ENCODE peak calls at places on chromosomes 5 and 9, in ten cellular contexts. One of them, this sample, is unnamed.

GRCh38 chr5:150559701-150560100 is 51.8 kb downstream of the NDST1 start:
- DNase-seq in stimulated activated CD4-positive, alpha-beta T cell treated with anti-CD3 and anti-CD28 coated beads, Interleukin-12 subunit alpha, Interleukin-12 subunit beta, amount 100 ng/mL, for 4 hours: no peak
- DNase-seq in midbrain: no peak
- DNase-seq in left cardiac atrium: no peak
- DNase-seq in astrocyte of the spinal cord: peak
- DNase-seq in T-helper 2 cell: no peak
- DNase-seq in GM19239: no peak
- DNase-seq in activated CD4-positive, alpha-beta T cell treated with anti-CD3 and anti-CD28 coated beads, Interleukin-2, amount 50 U/mL, for 1 hour: no peak
- DNase-seq in RPMI7951: no peak
- DNase-seq in activated T-helper 2 cell treated with anti-CD3 and anti-CD28 coated beads, Interferon-gamma antibody, Interleukin-2, Interleukin-4, amounts not matched to agents 10 μg/mL and 5 μg/mL and 100 μg/mL, durations not matched to agents 14 hours and 24 hours and 36 hours: no peak
- DNase-seq in this sample: no peak

GRCh38 chr5:92508271-92508670 is 1072.7 kb downstream of the NR2F1-AS1 start:
- DNase-seq in stimulated activated CD4-positive, alpha-beta T cell treated with anti-CD3 and anti-CD28 coated beads, Interleukin-12 subunit alpha, Interleukin-12 subunit beta, amount 100 ng/mL, for 4 hours: no peak
- DNase-seq in midbrain: no peak
- DNase-seq in left cardiac atrium: no peak
- DNase-seq in astrocyte of the spinal cord: no peak
- DNase-seq in T-helper 2 cell: no peak
- DNase-seq in GM19239: no peak
- DNase-seq in activated CD4-positive, alpha-beta T cell treated with anti-CD3 and anti-CD28 coated beads, Interleukin-2, amount 50 U/mL, for 1 hour: no peak
- DNase-seq in RPMI7951: no peak
- DNase-seq in activated T-helper 2 cell treated with anti-CD3 and anti-CD28 coated beads, Interferon-gamma antibody, Interleukin-2, Interleukin-4, amounts not matched to agents 10 μg/mL and 5 μg/mL and 100 μg/mL, durations not matched to agents 14 hours and 24 hours and 36 hours: no peak
- DNase-seq in this sample: no peak

GRCh38 chr9:91716815-91717214 is 233.2 kb downstream of the ROR2 start:
- DNase-seq in stimulated activated CD4-positive, alpha-beta T cell treated with anti-CD3 and anti-CD28 coated beads, Interleukin-12 subunit alpha, Interleukin-12 subunit beta, amount 100 ng/mL, for 4 hours: no peak
- DNase-seq in midbrain: no peak
- DNase-seq in left cardiac atrium: no peak
- DNase-seq in astrocyte of the spinal cord: no peak
- DNase-seq in T-helper 2 cell: no peak
- DNase-seq in GM19239: no peak
- DNase-seq in activated CD4-positive, alpha-beta T cell treated with anti-CD3 and anti-CD28 coated beads, Interleukin-2, amount 50 U/mL, for 1 hour: no peak
- DNase-seq in RPMI7951: no peak
- DNase-seq in activated T-helper 2 cell treated with anti-CD3 and anti-CD28 coated beads, Interferon-gamma antibody, Interleukin-2, Interleukin-4, amounts not matched to agents 10 μg/mL and 5 μg/mL and 100 μg/mL, durations not matched to agents 14 hours and 24 hours and 36 hours: no peak
- DNase-seq in this sample: no peak

GRCh38 chr5:149371296-149371962 is 7.7 kb downstream of the IL17B start:
- DNase-seq in stimulated activated CD4-positive, alpha-beta T cell treated with anti-CD3 and anti-CD28 coated beads, Interleukin-12 subunit alpha, Interleukin-12 subunit beta, amount 100 ng/mL, for 4 hours: peak
- DNase-seq in midbrain: peak
- DNase-seq in left cardiac atrium: peak
- DNase-seq in astrocyte of the spinal cord: peak
- DNase-seq in T-helper 2 cell: peak
- DNase-seq in GM19239: peak
- DNase-seq in activated CD4-positive, alpha-beta T cell treated with anti-CD3 and anti-CD28 coated beads, Interleukin-2, amount 50 U/mL, for 1 hour: peak
- DNase-seq in RPMI7951: peak
- DNase-seq in activated T-helper 2 cell treated with anti-CD3 and anti-CD28 coated beads, Interferon-gamma antibody, Interleukin-2, Interleukin-4, amounts not matched to agents 10 μg/mL and 5 μg/mL and 100 μg/mL, durations not matched to agents 14 hours and 24 hours and 36 hours: peak
- DNase-seq in this sample: peak

GRCh38 chr9:79430599-79430998 is 141.2 kb upstream of the TLE4 start:
- DNase-seq in stimulated activated CD4-positive, alpha-beta T cell treated with anti-CD3 and anti-CD28 coated beads, Interleukin-12 subunit alpha, Interleukin-12 subunit beta, amount 100 ng/mL, for 4 hours: no peak
- DNase-seq in midbrain: no peak
- DNase-seq in left cardiac atrium: no peak
- DNase-seq in astrocyte of the spinal cord: no peak
- DNase-seq in T-helper 2 cell: no peak
- DNase-seq in GM19239: no peak
- DNase-seq in activated CD4-positive, alpha-beta T cell treated with anti-CD3 and anti-CD28 coated beads, Interleukin-2, amount 50 U/mL, for 1 hour: no peak
- DNase-seq in RPMI7951: no peak
- DNase-seq in activated T-helper 2 cell treated with anti-CD3 and anti-CD28 coated beads, Interferon-gamma antibody, Interleukin-2, Interleukin-4, amounts not matched to agents 10 μg/mL and 5 μg/mL and 100 μg/mL, durations not matched to agents 14 hours and 24 hours and 36 hours: no peak
- DNase-seq in this sample: no peak

GRCh38 chr9:111965566-111966019 is 69.0 kb downstream of the UGCG start:
- DNase-seq in stimulated activated CD4-positive, alpha-beta T cell treated with anti-CD3 and anti-CD28 coated beads, Interleukin-12 subunit alpha, Interleukin-12 subunit beta, amount 100 ng/mL, for 4 hours: no peak
- DNase-seq in midbrain: no peak
- DNase-seq in left cardiac atrium: no peak
- DNase-seq in astrocyte of the spinal cord: peak
- DNase-seq in T-helper 2 cell: no peak
- DNase-seq in GM19239: no peak
- DNase-seq in activated CD4-positive, alpha-beta T cell treated with anti-CD3 and anti-CD28 coated beads, Interleukin-2, amount 50 U/mL, for 1 hour: no peak
- DNase-seq in RPMI7951: peak
- DNase-seq in activated T-helper 2 cell treated with anti-CD3 and anti-CD28 coated beads, Interferon-gamma antibody, Interleukin-2, Interleukin-4, amounts not matched to agents 10 μg/mL and 5 μg/mL and 100 μg/mL, durations not matched to agents 14 hours and 24 hours and 36 hours: no peak
- DNase-seq in this sample: no peak

GRCh38 chr5:150590979-150591411 is 49.5 kb upstream of the SYNPO start:
- DNase-seq in stimulated activated CD4-positive, alpha-beta T cell treated with anti-CD3 and anti-CD28 coated beads, Interleukin-12 subunit alpha, Interleukin-12 subunit beta, amount 100 ng/mL, for 4 hours: no peak
- DNase-seq in midbrain: peak
- DNase-seq in left cardiac atrium: peak
- DNase-seq in astrocyte of the spinal cord: no peak
- DNase-seq in T-helper 2 cell: no peak
- DNase-seq in GM19239: no peak
- DNase-seq in activated CD4-positive, alpha-beta T cell treated with anti-CD3 and anti-CD28 coated beads, Interleukin-2, amount 50 U/mL, for 1 hour: no peak
- DNase-seq in RPMI7951: no peak
- DNase-seq in activated T-helper 2 cell treated with anti-CD3 and anti-CD28 coated beads, Interferon-gamma antibody, Interleukin-2, Interleukin-4, amounts not matched to agents 10 μg/mL and 5 μg/mL and 100 μg/mL, durations not matched to agents 14 hours and 24 hours and 36 hours: no peak
- DNase-seq in this sample: no peak

GRCh38 chr5:137497396-137498290 is 1.5 kb downstream of the SPOCK1 start:
- DNase-seq in stimulated activated CD4-positive, alpha-beta T cell treated with anti-CD3 and anti-CD28 coated beads, Interleukin-12 subunit alpha, Interleukin-12 subunit beta, amount 100 ng/mL, for 4 hours: no peak
- DNase-seq in midbrain: peak
- DNase-seq in left cardiac atrium: no peak
- DNase-seq in astrocyte of the spinal cord: no peak
- DNase-seq in T-helper 2 cell: no peak
- DNase-seq in GM19239: no peak
- DNase-seq in activated CD4-positive, alpha-beta T cell treated with anti-CD3 and anti-CD28 coated beads, Interleukin-2, amount 50 U/mL, for 1 hour: no peak
- DNase-seq in RPMI7951: peak
- DNase-seq in activated T-helper 2 cell treated with anti-CD3 and anti-CD28 coated beads, Interferon-gamma antibody, Interleukin-2, Interleukin-4, amounts not matched to agents 10 μg/mL and 5 μg/mL and 100 μg/mL, durations not matched to agents 14 hours and 24 hours and 36 hours: no peak
- DNase-seq in this sample: no peak

GRCh38 chr9:10252174-10252573 is 360.6 kb downstream of the PTPRD start:
- DNase-seq in stimulated activated CD4-positive, alpha-beta T cell treated with anti-CD3 and anti-CD28 coated beads, Interleukin-12 subunit alpha, Interleukin-12 subunit beta, amount 100 ng/mL, for 4 hours: no peak
- DNase-seq in midbrain: no peak
- DNase-seq in left cardiac atrium: peak
- DNase-seq in astrocyte of the spinal cord: no peak
- DNase-seq in T-helper 2 cell: no peak
- DNase-seq in GM19239: no peak
- DNase-seq in activated CD4-positive, alpha-beta T cell treated with anti-CD3 and anti-CD28 coated beads, Interleukin-2, amount 50 U/mL, for 1 hour: no peak
- DNase-seq in RPMI7951: no peak
- DNase-seq in activated T-helper 2 cell treated with anti-CD3 and anti-CD28 coated beads, Interferon-gamma antibody, Interleukin-2, Interleukin-4, amounts not matched to agents 10 μg/mL and 5 μg/mL and 100 μg/mL, durations not matched to agents 14 hours and 24 hours and 36 hours: no peak
- DNase-seq in this sample: no peak

GRCh38 chr5:394671-395155 is 48.3 kb upstream of the EXOC3 start:
- DNase-seq in stimulated activated CD4-positive, alpha-beta T cell treated with anti-CD3 and anti-CD28 coated beads, Interleukin-12 subunit alpha, Interleukin-12 subunit beta, amount 100 ng/mL, for 4 hours: no peak
- DNase-seq in midbrain: no peak
- DNase-seq in left cardiac atrium: peak
- DNase-seq in astrocyte of the spinal cord: no peak
- DNase-seq in T-helper 2 cell: no peak
- DNase-seq in GM19239: no peak
- DNase-seq in activated CD4-positive, alpha-beta T cell treated with anti-CD3 and anti-CD28 coated beads, Interleukin-2, amount 50 U/mL, for 1 hour: no peak
- DNase-seq in RPMI7951: no peak
- DNase-seq in activated T-helper 2 cell treated with anti-CD3 and anti-CD28 coated beads, Interferon-gamma antibody, Interleukin-2, Interleukin-4, amounts not matched to agents 10 μg/mL and 5 μg/mL and 100 μg/mL, durations not matched to agents 14 hours and 24 hours and 36 hours: no peak
- DNase-seq in this sample: no peak

GRCh38 chr9:21030389-21031035 is 928 bp downstream of the HACD4 start:
- DNase-seq in stimulated activated CD4-positive, alpha-beta T cell treated with anti-CD3 and anti-CD28 coated beads, Interleukin-12 subunit alpha, Interleukin-12 subunit beta, amount 100 ng/mL, for 4 hours: no peak
- DNase-seq in midbrain: no peak
- DNase-seq in left cardiac atrium: no peak
- DNase-seq in astrocyte of the spinal cord: peak
- DNase-seq in T-helper 2 cell: no peak
- DNase-seq in GM19239: peak
- DNase-seq in activated CD4-positive, alpha-beta T cell treated with anti-CD3 and anti-CD28 coated beads, Interleukin-2, amount 50 U/mL, for 1 hour: no peak
- DNase-seq in RPMI7951: peak
- DNase-seq in activated T-helper 2 cell treated with anti-CD3 and anti-CD28 coated beads, Interferon-gamma antibody, Interleukin-2, Interleukin-4, amounts not matched to agents 10 μg/mL and 5 μg/mL and 100 μg/mL, durations not matched to agents 14 hours and 24 hours and 36 hours: peak
- DNase-seq in this sample: peak

GRCh38 chr5:151026088-151026487 is 5.7 kb downstream of the GPX3 start:
- DNase-seq in stimulated activated CD4-positive, alpha-beta T cell treated with anti-CD3 and anti-CD28 coated beads, Interleukin-12 subunit alpha, Interleukin-12 subunit beta, amount 100 ng/mL, for 4 hours: no peak
- DNase-seq in midbrain: no peak
- DNase-seq in left cardiac atrium: peak
- DNase-seq in astrocyte of the spinal cord: no peak
- DNase-seq in T-helper 2 cell: no peak
- DNase-seq in GM19239: no peak
- DNase-seq in activated CD4-positive, alpha-beta T cell treated with anti-CD3 and anti-CD28 coated beads, Interleukin-2, amount 50 U/mL, for 1 hour: no peak
- DNase-seq in RPMI7951: no peak
- DNase-seq in activated T-helper 2 cell treated with anti-CD3 and anti-CD28 coated beads, Interferon-gamma antibody, Interleukin-2, Interleukin-4, amounts not matched to agents 10 μg/mL and 5 μg/mL and 100 μg/mL, durations not matched to agents 14 hours and 24 hours and 36 hours: no peak
- DNase-seq in this sample: no peak

GRCh38 chr9:128191406-128192046 is at the start of gene CIZ1:
- DNase-seq in stimulated activated CD4-positive, alpha-beta T cell treated with anti-CD3 and anti-CD28 coated beads, Interleukin-12 subunit alpha, Interleukin-12 subunit beta, amount 100 ng/mL, for 4 hours: peak
- DNase-seq in midbrain: peak
- DNase-seq in left cardiac atrium: peak
- DNase-seq in astrocyte of the spinal cord: peak
- DNase-seq in T-helper 2 cell: peak
- DNase-seq in GM19239: peak
- DNase-seq in activated CD4-positive, alpha-beta T cell treated with anti-CD3 and anti-CD28 coated beads, Interleukin-2, amount 50 U/mL, for 1 hour: peak
- DNase-seq in RPMI7951: peak
- DNase-seq in activated T-helper 2 cell treated with anti-CD3 and anti-CD28 coated beads, Interferon-gamma antibody, Interleukin-2, Interleukin-4, amounts not matched to agents 10 μg/mL and 5 μg/mL and 100 μg/mL, durations not matched to agents 14 hours and 24 hours and 36 hours: peak
- DNase-seq in this sample: peak

GRCh38 chr9:116155700-116156045 is 2.1 kb downstream of the PAPPA start:
- DNase-seq in stimulated activated CD4-positive, alpha-beta T cell treated with anti-CD3 and anti-CD28 coated beads, Interleukin-12 subunit alpha, Interleukin-12 subunit beta, amount 100 ng/mL, for 4 hours: no peak
- DNase-seq in midbrain: peak
- DNase-seq in left cardiac atrium: no peak
- DNase-seq in astrocyte of the spinal cord: peak
- DNase-seq in T-helper 2 cell: no peak
- DNase-seq in GM19239: no peak
- DNase-seq in activated CD4-positive, alpha-beta T cell treated with anti-CD3 and anti-CD28 coated beads, Interleukin-2, amount 50 U/mL, for 1 hour: no peak
- DNase-seq in RPMI7951: no peak
- DNase-seq in activated T-helper 2 cell treated with anti-CD3 and anti-CD28 coated beads, Interferon-gamma antibody, Interleukin-2, Interleukin-4, amounts not matched to agents 10 μg/mL and 5 μg/mL and 100 μg/mL, durations not matched to agents 14 hours and 24 hours and 36 hours: no peak
- DNase-seq in this sample: no peak

GRCh38 chr5:179818746-179819295 is 1.9 kb upstream of the SQSTM1 start:
- DNase-seq in stimulated activated CD4-positive, alpha-beta T cell treated with anti-CD3 and anti-CD28 coated beads, Interleukin-12 subunit alpha, Interleukin-12 subunit beta, amount 100 ng/mL, for 4 hours: peak
- DNase-seq in midbrain: peak
- DNase-seq in left cardiac atrium: peak
- DNase-seq in astrocyte of the spinal cord: peak
- DNase-seq in T-helper 2 cell: peak
- DNase-seq in GM19239: peak
- DNase-seq in activated CD4-positive, alpha-beta T cell treated with anti-CD3 and anti-CD28 coated beads, Interleukin-2, amount 50 U/mL, for 1 hour: peak
- DNase-seq in RPMI7951: peak
- DNase-seq in activated T-helper 2 cell treated with anti-CD3 and anti-CD28 coated beads, Interferon-gamma antibody, Interleukin-2, Interleukin-4, amounts not matched to agents 10 μg/mL and 5 μg/mL and 100 μg/mL, durations not matched to agents 14 hours and 24 hours and 36 hours: peak
- DNase-seq in this sample: peak

GRCh38 chr5:144468542-144468941 is 297.9 kb downstream of the KCTD16 start:
- DNase-seq in stimulated activated CD4-positive, alpha-beta T cell treated with anti-CD3 and anti-CD28 coated beads, Interleukin-12 subunit alpha, Interleukin-12 subunit beta, amount 100 ng/mL, for 4 hours: no peak
- DNase-seq in midbrain: no peak
- DNase-seq in left cardiac atrium: no peak
- DNase-seq in astrocyte of the spinal cord: peak
- DNase-seq in T-helper 2 cell: no peak
- DNase-seq in GM19239: no peak
- DNase-seq in activated CD4-positive, alpha-beta T cell treated with anti-CD3 and anti-CD28 coated beads, Interleukin-2, amount 50 U/mL, for 1 hour: no peak
- DNase-seq in RPMI7951: no peak
- DNase-seq in activated T-helper 2 cell treated with anti-CD3 and anti-CD28 coated beads, Interferon-gamma antibody, Interleukin-2, Interleukin-4, amounts not matched to agents 10 μg/mL and 5 μg/mL and 100 μg/mL, durations not matched to agents 14 hours and 24 hours and 36 hours: no peak
- DNase-seq in this sample: no peak

GRCh38 chr9:14880951-14881465 is 29.2 kb downstream of the FREM1 start:
- DNase-seq in stimulated activated CD4-positive, alpha-beta T cell treated with anti-CD3 and anti-CD28 coated beads, Interleukin-12 subunit alpha, Interleukin-12 subunit beta, amount 100 ng/mL, for 4 hours: no peak
- DNase-seq in midbrain: no peak
- DNase-seq in left cardiac atrium: no peak
- DNase-seq in astrocyte of the spinal cord: no peak
- DNase-seq in T-helper 2 cell: no peak
- DNase-seq in GM19239: no peak
- DNase-seq in activated CD4-positive, alpha-beta T cell treated with anti-CD3 and anti-CD28 coated beads, Interleukin-2, amount 50 U/mL, for 1 hour: no peak
- DNase-seq in RPMI7951: no peak
- DNase-seq in activated T-helper 2 cell treated with anti-CD3 and anti-CD28 coated beads, Interferon-gamma antibody, Interleukin-2, Interleukin-4, amounts not matched to agents 10 μg/mL and 5 μg/mL and 100 μg/mL, durations not matched to agents 14 hours and 24 hours and 36 hours: no peak
- DNase-seq in this sample: no peak

GRCh38 chr9:70865471-70865870 is 255.9 kb downstream of the TRPM3 start:
- DNase-seq in stimulated activated CD4-positive, alpha-beta T cell treated with anti-CD3 and anti-CD28 coated beads, Interleukin-12 subunit alpha, Interleukin-12 subunit beta, amount 100 ng/mL, for 4 hours: no peak
- DNase-seq in midbrain: no peak
- DNase-seq in left cardiac atrium: no peak
- DNase-seq in astrocyte of the spinal cord: no peak
- DNase-seq in T-helper 2 cell: no peak
- DNase-seq in GM19239: no peak
- DNase-seq in activated CD4-positive, alpha-beta T cell treated with anti-CD3 and anti-CD28 coated beads, Interleukin-2, amount 50 U/mL, for 1 hour: no peak
- DNase-seq in RPMI7951: no peak
- DNase-seq in activated T-helper 2 cell treated with anti-CD3 and anti-CD28 coated beads, Interferon-gamma antibody, Interleukin-2, Interleukin-4, amounts not matched to agents 10 μg/mL and 5 μg/mL and 100 μg/mL, durations not matched to agents 14 hours and 24 hours and 36 hours: no peak
- DNase-seq in this sample: no peak

GRCh38 chr5:108232805-108233204 is 149.1 kb downstream of the FBXL17 start:
- DNase-seq in stimulated activated CD4-positive, alpha-beta T cell treated with anti-CD3 and anti-CD28 coated beads, Interleukin-12 subunit alpha, Interleukin-12 subunit beta, amount 100 ng/mL, for 4 hours: no peak
- DNase-seq in midbrain: no peak
- DNase-seq in left cardiac atrium: no peak
- DNase-seq in astrocyte of the spinal cord: no peak
- DNase-seq in T-helper 2 cell: no peak
- DNase-seq in GM19239: no peak
- DNase-seq in activated CD4-positive, alpha-beta T cell treated with anti-CD3 and anti-CD28 coated beads, Interleukin-2, amount 50 U/mL, for 1 hour: no peak
- DNase-seq in RPMI7951: no peak
- DNase-seq in activated T-helper 2 cell treated with anti-CD3 and anti-CD28 coated beads, Interferon-gamma antibody, Interleukin-2, Interleukin-4, amounts not matched to agents 10 μg/mL and 5 μg/mL and 100 μg/mL, durations not matched to agents 14 hours and 24 hours and 36 hours: no peak
- DNase-seq in this sample: no peak

GRCh38 chr5:145976431-145977155 is 40.2 kb downstream of the SH3RF2 start:
- DNase-seq in stimulated activated CD4-positive, alpha-beta T cell treated with anti-CD3 and anti-CD28 coated beads, Interleukin-12 subunit alpha, Interleukin-12 subunit beta, amount 100 ng/mL, for 4 hours: no peak
- DNase-seq in midbrain: no peak
- DNase-seq in left cardiac atrium: no peak
- DNase-seq in astrocyte of the spinal cord: peak
- DNase-seq in T-helper 2 cell: no peak
- DNase-seq in GM19239: no peak
- DNase-seq in activated CD4-positive, alpha-beta T cell treated with anti-CD3 and anti-CD28 coated beads, Interleukin-2, amount 50 U/mL, for 1 hour: no peak
- DNase-seq in RPMI7951: peak
- DNase-seq in activated T-helper 2 cell treated with anti-CD3 and anti-CD28 coated beads, Interferon-gamma antibody, Interleukin-2, Interleukin-4, amounts not matched to agents 10 μg/mL and 5 μg/mL and 100 μg/mL, durations not matched to agents 14 hours and 24 hours and 36 hours: no peak
- DNase-seq in this sample: no peak

GRCh38 chr5:71973563-71973962 is 133.7 kb upstream of the MAP1B start:
- DNase-seq in stimulated activated CD4-positive, alpha-beta T cell treated with anti-CD3 and anti-CD28 coated beads, Interleukin-12 subunit alpha, Interleukin-12 subunit beta, amount 100 ng/mL, for 4 hours: no peak
- DNase-seq in midbrain: no peak
- DNase-seq in left cardiac atrium: no peak
- DNase-seq in astrocyte of the spinal cord: peak
- DNase-seq in T-helper 2 cell: no peak
- DNase-seq in GM19239: no peak
- DNase-seq in activated CD4-positive, alpha-beta T cell treated with anti-CD3 and anti-CD28 coated beads, Interleukin-2, amount 50 U/mL, for 1 hour: no peak
- DNase-seq in RPMI7951: no peak
- DNase-seq in activated T-helper 2 cell treated with anti-CD3 and anti-CD28 coated beads, Interferon-gamma antibody, Interleukin-2, Interleukin-4, amounts not matched to agents 10 μg/mL and 5 μg/mL and 100 μg/mL, durations not matched to agents 14 hours and 24 hours and 36 hours: no peak
- DNase-seq in this sample: no peak

This sample was measured in GM12891.